ENCODE peak calls at places on chromosomes 6 and 20, in four cellular contexts. R is IMR-90, M is endothelial cell of umbilical vein, B is A549. Y is an unnamed sample.

GRCh38 chr6:25312703-25313102 is 33.5 kb downstream of the CARMIL1 start:
- DNase-seq in M (peak), R (peak), B (no peak), Y (no peak)

GRCh38 chr6:18148304-18149025 is 6.4 kb downstream of the TPMT start:
- DNase-seq in M (no peak), R (peak), B (no peak), Y (no peak)

GRCh38 chr6:161414180-161414579 is 140.3 kb upstream of the AGPAT4 start:
- DNase-seq in M (no peak), R (no peak), B (no peak), Y (no peak)

GRCh38 chr6:134519456-134519855 is 201.5 kb upstream of the SGK1 start:
- DNase-seq in M (peak), R (peak), B (no peak), Y (no peak)

GRCh38 chr20:4916991-4917881 is 84.1 kb downstream of the SLC23A2 start:
- DNase-seq in M (no peak), B (no peak), R (peak), Y (no peak)

GRCh38 chr6:104711371-104711770 is 148.3 kb downstream of the HACE1 start:
- DNase-seq in M (peak), B (peak), R (peak), Y (no peak)

GRCh38 chr6:164085552-164086325 is 671.2 kb downstream of the QKI start:
- DNase-seq in B (no peak), R (no peak), M (peak), Y (no peak)

GRCh38 chr20:23118144-23118543 is 32.0 kb upstream of the CD93 start:
- DNase-seq in R (no peak), M (no peak), B (no peak), Y (no peak)

GRCh38 chr6:44537306-44538049 is 150.0 kb downstream of the CDC5L start:
- DNase-seq in B (no peak), M (no peak), R (no peak), Y (peak)

GRCh38 chr6:156564807-156565149 is 212.4 kb upstream of the ARID1B start:
- DNase-seq in B (no peak), M (no peak), R (no peak), Y (peak)

GRCh38 chr20:45436732-45437485 is 21.0 kb downstream of the PIGT start:
- DNase-seq in M (peak), B (peak), R (peak), Y (peak)

GRCh38 chr6:1850581-1851157 is 241.0 kb downstream of the FOXC1 start:
- DNase-seq in R (no peak), M (no peak), B (no peak), Y (no peak)

GRCh38 chr6:144331610-144332009 is 46.5 kb downstream of the UTRN start:
- DNase-seq in B (no peak), M (no peak), R (peak), Y (peak)

GRCh38 chr6:5904527-5904926 is 102.2 kb downstream of the NRN1 start:
- DNase-seq in M (no peak), R (no peak), B (no peak), Y (no peak)

GRCh38 chr6:135939216-135939610 is 87.7 kb downstream of the PDE7B start:
- DNase-seq in R (no peak), M (no peak), B (no peak), Y (no peak)

GRCh38 chr20:38472513-38473352 is at the start of gene RALGAPB:
- DNase-seq in M (peak), B (peak), R (peak), Y (peak)

GRCh38 chr20:63404129-63405085 is 43.3 kb upstream of the CHRNA4 start:
- DNase-seq in R (no peak), B (no peak), M (no peak), Y (no peak)

GRCh38 chr6:170247178-170247701 is 43.6 kb downstream of the DLL1 start:
- DNase-seq in B (no peak), R (no peak), M (no peak), Y (no peak)

GRCh38 chr20:62186887-62187866 is 4.3 kb downstream of the MTG2 start:
- DNase-seq in M (peak), R (peak), B (no peak), Y (no peak)

GRCh38 chr6:42745083-42745637 is 743 bp downstream of the TBCC start:
- DNase-seq in M (peak), B (peak), R (peak), Y (no peak)

GRCh38 chr6:112184996-112185395 is 69.4 kb downstream of the LAMA4 start:
- DNase-seq in R (no peak), B (no peak), M (no peak), Y (no peak)

GRCh38 chr20:62995481-62995880 is 11.3 kb downstream of the BHLHE23 start:
- DNase-seq in R (no peak), M (no peak), B (no peak), Y (no peak)

GRCh38 chr6:142946924-142947701 is 2.1 kb upstream of the HIVEP2 start:
- DNase-seq in B (peak), M (peak), R (peak), Y (peak)

GRCh38 chr6:169795196-169795595 is 43.8 kb downstream of the ERMARD start:
- DNase-seq in B (no peak), R (no peak), M (no peak), Y (peak)

GRCh38 chr20:48567145-48567544 is 260.7 kb downstream of the PREX1 start:
- DNase-seq in M (no peak), R (no peak), B (no peak), Y (no peak)

GRCh38 chr6:68071740-68072139 is 563.3 kb upstream of the ADGRB3 start:
- DNase-seq in R (no peak), B (no peak), M (no peak), Y (no peak)

GRCh38 chr6:21887301-21888185 is 294.0 kb downstream of the SOX4 start:
- DNase-seq in R (peak), B (peak), M (peak), Y (no peak)

GRCh38 chr6:6659600-6660327 is 71.2 kb downstream of the LY86 start:
- DNase-seq in B (no peak), M (no peak), R (no peak), Y (no peak)

GRCh38 chr6:71043902-71044301 is 87.0 kb upstream of the B3GAT2 start:
- DNase-seq in M (no peak), B (no peak), R (peak), Y (no peak)

GRCh38 chr6:19380287-19380686 is 456.9 kb upstream of the ID4 start:
- DNase-seq in R (no peak), M (no peak), B (no peak), Y (no peak)

GRCh38 chr6:73604461-73604860 is 49.3 kb downstream of the SLC17A5 start:
- DNase-seq in B (no peak), R (no peak), M (no peak), Y (no peak)

GRCh38 chr20:47079047-47079446 is 184.4 kb downstream of the EYA2 start:
- DNase-seq in B (no peak), M (no peak), R (no peak), Y (no peak)
- TF ChIP-seq POLR2A in B (no peak), M (no peak), R (no peak), Y (no peak)

DNA sequence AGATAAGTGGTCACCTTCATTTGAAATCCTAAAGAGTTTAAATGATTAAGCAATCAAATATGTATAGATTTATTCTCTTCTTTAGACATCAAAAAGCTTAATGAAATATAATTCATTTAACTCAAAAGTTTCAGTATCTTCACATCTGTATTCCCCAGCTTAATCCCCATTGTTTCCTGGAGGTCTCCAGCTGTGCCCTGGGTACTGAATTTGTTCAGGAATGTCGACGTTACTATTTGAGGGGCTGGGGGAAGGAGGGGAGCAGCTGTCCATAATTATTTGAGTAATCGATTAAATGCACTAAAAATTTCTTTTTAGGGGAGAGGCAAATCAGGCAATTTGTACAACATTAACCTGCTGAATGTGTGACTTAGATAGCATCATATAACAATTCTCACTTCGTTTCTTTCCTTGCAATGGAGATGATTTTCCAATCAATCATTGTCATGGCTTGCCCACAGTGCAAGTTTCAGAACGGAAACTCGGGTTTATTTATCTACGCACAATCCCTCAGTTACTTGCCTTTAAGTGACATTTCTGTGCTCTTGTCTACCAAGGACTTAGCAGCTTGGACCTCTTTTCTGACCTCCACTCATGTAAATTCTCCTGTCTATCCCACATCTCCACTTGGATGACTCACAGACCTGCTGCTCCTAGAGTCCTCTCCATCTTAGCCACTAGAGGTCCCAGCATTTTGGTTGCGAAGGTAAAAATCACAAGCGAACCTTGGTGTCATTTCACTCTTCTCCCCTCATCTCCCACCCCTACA is 3.9 kb downstream of the DOK5 start:
- DNase-seq in M (no peak), R (peak), B (no peak), Y (no peak)
- TF ChIP-seq CTCF in M (peak), R (peak), B (peak), Y (no peak)

DNA sequence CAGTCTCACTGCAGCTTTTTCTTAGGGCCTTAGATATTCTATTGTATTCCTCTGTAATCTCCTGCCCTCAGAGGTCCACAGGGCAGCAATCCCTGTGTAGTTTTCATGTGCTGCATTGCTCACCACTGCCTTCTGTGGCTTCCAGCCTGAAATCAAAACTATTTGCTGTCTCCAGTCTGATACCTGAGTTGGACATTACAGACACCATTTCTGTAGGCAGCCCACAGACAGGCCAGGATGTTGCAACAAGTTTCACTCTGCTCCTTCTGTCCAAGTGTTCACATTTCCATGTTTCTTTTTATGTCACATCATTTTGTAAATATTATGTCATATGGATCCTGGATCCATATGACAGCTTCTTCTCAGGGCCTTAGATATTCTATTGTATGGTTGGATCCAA is 21.8 kb downstream of the ECI2 start:
- DNase-seq in B (no peak), R (peak), M (no peak), Y (no peak)
- H3K27ac ChIP-seq in B (no peak), R (no peak), M (no peak), Y (no peak)

GRCh38 chr20:35454881-35455609 is at the start of gene CEP250:
- DNase-seq in M (peak), R (peak), B (peak), Y (peak)
- TF ChIP-seq POLR2A in M (peak), R (peak), B (peak), Y (no peak)

GRCh38 chr20:60718743-60719142 is 533.3 kb upstream of the CDH4 start:
- DNase-seq in R (no peak), B (no peak), M (no peak), Y (no peak)
- TF ChIP-seq CTCF in R (no peak), B (no peak), M (no peak), Y (no peak)

Y was measured in esophagus muscularis mucosa.